ENCODE peak calls at places on chromosomes 12 and 14, in five cellular contexts. One of them, this sample, is unnamed.

GRCh38 chr12:55718650-55719275 is 1.4 kb upstream of the RDH5 start:
- DNase-seq in HepG2: no peak
- DNase-seq in SK-N-SH: no peak
- DNase-seq in GM12878: no peak
- DNase-seq in K562: no peak
- DNase-seq in this sample: no peak

GRCh38 chr12:120252071-120252906 is 13.2 kb downstream of the PXN start:
- DNase-seq in SK-N-SH: no peak
- DNase-seq in K562: no peak
- DNase-seq in GM12878: no peak
- DNase-seq in HepG2: no peak
- DNase-seq in this sample: no peak

GRCh38 chr12:26853303-26854027 is 20.5 kb upstream of the ITPR2 start:
- DNase-seq in K562: peak; percentile 53
- DNase-seq in SK-N-SH: peak; percentile 63
- DNase-seq in HepG2: peak; percentile 58
- DNase-seq in GM12878: no peak
- DNase-seq in this sample: peak; percentile 68

GRCh38 chr12:124727244-124727673 is 136.4 kb downstream of the SCARB1 start:
- DNase-seq in K562: peak; percentile 32
- DNase-seq in GM12878: no peak
- DNase-seq in HepG2: peak; percentile 67
- DNase-seq in SK-N-SH: no peak
- DNase-seq in this sample: no peak

GRCh38 chr14:91901449-91902250 is 34.3 kb upstream of the TC2N start:
- DNase-seq in GM12878: no peak
- DNase-seq in K562: no peak
- DNase-seq in HepG2: no peak
- DNase-seq in SK-N-SH: no peak
- DNase-seq in this sample: no peak

GRCh38 chr14:89351364-89351957 is 65.6 kb downstream of the FOXN3 start:
- DNase-seq in K562: no peak
- DNase-seq in HepG2: peak; percentile 98
- DNase-seq in GM12878: peak; percentile 54
- DNase-seq in SK-N-SH: no peak
- DNase-seq in this sample: no peak

GRCh38 chr12:89861086-89861485 is 152.4 kb upstream of the ATP2B1 start:
- DNase-seq in K562: no peak
- DNase-seq in GM12878: no peak
- DNase-seq in SK-N-SH: no peak
- DNase-seq in HepG2: no peak
- DNase-seq in this sample: no peak

GRCh38 chr12:29082522-29082921 is 66.6 kb upstream of the FAR2 start:
- DNase-seq in SK-N-SH: no peak
- DNase-seq in HepG2: no peak
- DNase-seq in GM12878: no peak
- DNase-seq in K562: no peak
- DNase-seq in this sample: no peak

GRCh38 chr14:89576132-89576923 is 159.3 kb upstream of the FOXN3 start:
- DNase-seq in HepG2: no peak
- DNase-seq in GM12878: no peak
- DNase-seq in SK-N-SH: no peak
- DNase-seq in K562: no peak
- DNase-seq in this sample: peak; percentile 61

GRCh38 chr12:14824012-14824634 is 10.1 kb upstream of the SMCO3 start:
- DNase-seq in HepG2: no peak
- DNase-seq in SK-N-SH: no peak
- DNase-seq in GM12878: no peak
- DNase-seq in K562: no peak
- DNase-seq in this sample: no peak

GRCh38 chr12:98372340-98373018 is 142.9 kb upstream of the TMPO start:
- DNase-seq in SK-N-SH: no peak
- DNase-seq in K562: no peak
- DNase-seq in HepG2: no peak
- DNase-seq in GM12878: no peak
- DNase-seq in this sample: no peak

GRCh38 chr14:101442451-101442850 is 118.8 kb upstream of the DIO3 start:
- DNase-seq in SK-N-SH: no peak
- DNase-seq in GM12878: no peak
- DNase-seq in K562: no peak
- DNase-seq in HepG2: no peak
- DNase-seq in this sample: no peak

GRCh38 chr14:61925043-61925442 is 162.8 kb downstream of the SNAPC1 start:
- DNase-seq in K562: no peak
- DNase-seq in HepG2: peak; percentile 5
- DNase-seq in GM12878: no peak
- DNase-seq in SK-N-SH: no peak
- DNase-seq in this sample: no peak

GRCh38 chr12:132486576-132486975 is 3.4 kb upstream of the FBRSL1 start:
- DNase-seq in HepG2: no peak
- DNase-seq in K562: no peak
- DNase-seq in GM12878: no peak
- DNase-seq in SK-N-SH: no peak
- DNase-seq in this sample: no peak

GRCh38 chr12:90199008-90199407 is 490.4 kb upstream of the ATP2B1 start:
- DNase-seq in SK-N-SH: no peak
- DNase-seq in K562: no peak
- DNase-seq in HepG2: no peak
- DNase-seq in GM12878: no peak
- DNase-seq in this sample: no peak

GRCh38 chr12:106106892-106107291 is 31.9 kb downstream of the NUAK1 start:
- DNase-seq in SK-N-SH: no peak
- DNase-seq in K562: no peak
- DNase-seq in HepG2: no peak
- DNase-seq in GM12878: no peak
- DNase-seq in this sample: no peak

GRCh38 chr14:31582286-31582691 is 21.1 kb downstream of the NUBPL start:
- DNase-seq in GM12878: no peak
- DNase-seq in K562: no peak
- DNase-seq in SK-N-SH: no peak
- DNase-seq in HepG2: no peak
- DNase-seq in this sample: no peak

GRCh38 chr14:85401396-85401795 is 128.5 kb upstream of the FLRT2 start:
- DNase-seq in SK-N-SH: no peak
- DNase-seq in GM12878: no peak
- DNase-seq in K562: no peak
- DNase-seq in HepG2: no peak
- DNase-seq in this sample: no peak

GRCh38 chr14:98218213-98218612 is 1053.8 kb downstream of the BCL11B start:
- DNase-seq in GM12878: no peak
- DNase-seq in K562: no peak
- DNase-seq in HepG2: no peak
- DNase-seq in SK-N-SH: no peak
- DNase-seq in this sample: no peak

GRCh38 chr12:124479680-124480468 is 87.5 kb downstream of the NCOR2 start:
- DNase-seq in K562: no peak
- DNase-seq in SK-N-SH: no peak
- DNase-seq in GM12878: no peak
- DNase-seq in HepG2: no peak
- DNase-seq in this sample: no peak

GRCh38 chr12:1922985-1923384 is 4.5 kb upstream of the CACNA2D4 start:
- DNase-seq in HepG2: no peak
- DNase-seq in SK-N-SH: no peak
- DNase-seq in GM12878: no peak
- DNase-seq in K562: no peak
- DNase-seq in this sample: no peak

GRCh38 chr12:113591480-113591971 is 119.9 kb upstream of the LHX5 start:
- DNase-seq in HepG2: no peak
- DNase-seq in SK-N-SH: peak; percentile 72
- DNase-seq in K562: peak; percentile 93
- DNase-seq in GM12878: no peak
- DNase-seq in this sample: peak; percentile 48

GRCh38 chr14:24280797-24281460 is 9.5 kb upstream of the RABGGTA start:
- DNase-seq in SK-N-SH: no peak
- DNase-seq in HepG2: no peak
- DNase-seq in GM12878: no peak
- DNase-seq in K562: no peak
- DNase-seq in this sample: no peak

GRCh38 chr12:68358532-68359485 is 26.6 kb upstream of the MDM1 start:
- DNase-seq in K562: peak; percentile 31
- DNase-seq in GM12878: peak; percentile 74
- DNase-seq in HepG2: peak; percentile 57
- DNase-seq in SK-N-SH: peak; percentile 49
- DNase-seq in this sample: peak; percentile 58

GRCh38 chr14:58298880-58299664 is 717 bp downstream of the ARID4A start:
- DNase-seq in SK-N-SH: peak; percentile 78
- DNase-seq in HepG2: no peak
- DNase-seq in GM12878: no peak
- DNase-seq in K562: peak; percentile 54
- DNase-seq in this sample: peak; percentile 23

GRCh38 chr12:43315961-43316360 is 236.0 kb downstream of the ADAMTS20 start:
- DNase-seq in HepG2: no peak
- DNase-seq in K562: no peak
- DNase-seq in GM12878: no peak
- DNase-seq in SK-N-SH: peak; percentile 8
- DNase-seq in this sample: no peak
- TF ChIP-seq FOXM1 in HepG2: no peak
- TF ChIP-seq FOXM1 in K562: no peak
- TF ChIP-seq FOXM1 in GM12878: no peak
- TF ChIP-seq FOXM1 in SK-N-SH: no peak
- TF ChIP-seq FOXM1 in this sample: no peak

GRCh38 chr14:104094056-104094708 is 8.7 kb downstream of the ASPG start:
- DNase-seq in GM12878: no peak
- DNase-seq in HepG2: no peak
- DNase-seq in SK-N-SH: no peak
- DNase-seq in K562: no peak
- DNase-seq in this sample: no peak

GRCh38 chr14:104091927-104092771 is 6.6 kb downstream of the ASPG start:
- DNase-seq in HepG2: no peak
- DNase-seq in GM12878: no peak
- DNase-seq in K562: no peak
- DNase-seq in SK-N-SH: peak; percentile 27
- DNase-seq in this sample: no peak

GRCh38 chr14:104092931-104093365 is 7.4 kb downstream of the ASPG start:
- DNase-seq in GM12878: no peak
- DNase-seq in SK-N-SH: peak; percentile 27
- DNase-seq in K562: no peak
- DNase-seq in HepG2: no peak
- DNase-seq in this sample: no peak

GRCh38 chr14:104094709-104095425 is 9.4 kb downstream of the ASPG start:
- DNase-seq in K562: peak; percentile 74
- DNase-seq in GM12878: no peak
- DNase-seq in HepG2: no peak
- DNase-seq in SK-N-SH: peak; percentile 92
- DNase-seq in this sample: peak; percentile 91

DNA sequence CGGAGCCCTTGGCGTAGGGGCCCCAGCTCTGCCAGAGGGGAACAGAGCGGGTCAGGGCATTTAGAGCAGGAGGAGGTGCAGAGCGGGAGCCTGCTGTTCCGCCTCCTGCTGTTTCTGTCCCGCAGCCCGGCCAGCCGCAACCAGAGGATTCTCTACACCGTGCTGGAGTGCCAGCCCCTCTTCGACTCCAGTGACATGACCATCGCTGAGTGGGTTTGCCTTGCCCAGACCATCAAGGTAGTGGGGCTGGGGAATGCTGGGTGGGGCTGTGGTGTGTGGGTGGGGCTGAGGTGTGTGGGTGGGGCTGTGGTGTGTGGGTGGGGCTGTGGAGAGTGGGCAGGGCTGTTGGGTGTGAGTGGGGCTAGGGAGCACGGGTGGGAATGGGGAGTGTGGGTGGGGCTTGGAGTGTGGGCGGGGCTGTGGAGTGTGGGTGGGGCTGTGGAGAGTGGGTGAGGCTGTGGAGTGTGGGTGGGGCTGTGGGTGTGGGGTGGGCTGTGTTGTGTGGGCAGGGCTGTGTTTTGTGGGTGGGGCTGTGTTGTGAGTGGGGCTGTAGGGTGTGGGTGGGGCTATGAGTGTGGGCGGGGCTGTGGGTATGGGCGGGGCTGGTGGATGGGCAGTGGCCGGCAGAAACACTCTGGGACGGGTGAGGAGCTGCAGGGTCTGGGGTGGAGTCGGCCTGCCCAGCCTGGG is 8.0 kb downstream of the ASPG start:
- DNase-seq in GM12878: no peak
- DNase-seq in HepG2: no peak
- DNase-seq in SK-N-SH: peak; percentile 77
- DNase-seq in K562: peak; percentile 69
- DNase-seq in this sample: peak; percentile 25
- TF ChIP-seq FOXM1 in GM12878: no peak
- TF ChIP-seq FOXM1 in HepG2: no peak
- TF ChIP-seq FOXM1 in SK-N-SH: no peak
- TF ChIP-seq FOXM1 in K562: no peak
- TF ChIP-seq FOXM1 in this sample: no peak

DNA sequence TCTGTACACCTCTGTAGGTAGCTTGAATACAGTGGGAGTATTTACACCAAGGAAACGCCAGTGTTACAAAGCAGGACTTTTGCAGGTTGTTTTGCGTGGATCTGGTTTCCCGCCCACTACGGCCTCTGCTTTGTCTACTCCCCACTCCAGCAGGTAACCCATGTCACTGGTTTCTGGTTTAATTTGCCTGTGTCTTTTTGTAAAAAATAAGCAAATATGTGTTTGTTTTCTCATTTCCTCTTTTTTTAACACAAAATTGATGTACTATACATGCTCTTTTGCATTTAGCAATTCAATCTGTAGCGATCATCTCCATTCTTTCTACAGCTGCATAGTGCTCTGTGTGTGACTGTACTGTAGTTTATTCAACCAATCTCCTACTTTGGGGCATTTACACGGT is 43.4 kb upstream of the SCN8A start:
- DNase-seq in SK-N-SH: no peak
- DNase-seq in GM12878: no peak
- DNase-seq in HepG2: no peak
- DNase-seq in K562: no peak
- DNase-seq in this sample: no peak
- TF ChIP-seq FOXM1 in SK-N-SH: no peak
- TF ChIP-seq FOXM1 in GM12878: no peak
- TF ChIP-seq FOXM1 in HepG2: no peak
- TF ChIP-seq FOXM1 in K562: no peak
- TF ChIP-seq FOXM1 in this sample: no peak

GRCh38 chr12:62976110-62976640 is 41.2 kb upstream of the PPM1H start:
- DNase-seq in K562: no peak
- DNase-seq in HepG2: no peak
- DNase-seq in GM12878: no peak
- DNase-seq in SK-N-SH: no peak
- DNase-seq in this sample: no peak
- TF ChIP-seq FOXM1 in K562: no peak
- TF ChIP-seq FOXM1 in HepG2: no peak
- TF ChIP-seq FOXM1 in GM12878: no peak
- TF ChIP-seq FOXM1 in SK-N-SH: no peak
- TF ChIP-seq FOXM1 in this sample: no peak

DNA sequence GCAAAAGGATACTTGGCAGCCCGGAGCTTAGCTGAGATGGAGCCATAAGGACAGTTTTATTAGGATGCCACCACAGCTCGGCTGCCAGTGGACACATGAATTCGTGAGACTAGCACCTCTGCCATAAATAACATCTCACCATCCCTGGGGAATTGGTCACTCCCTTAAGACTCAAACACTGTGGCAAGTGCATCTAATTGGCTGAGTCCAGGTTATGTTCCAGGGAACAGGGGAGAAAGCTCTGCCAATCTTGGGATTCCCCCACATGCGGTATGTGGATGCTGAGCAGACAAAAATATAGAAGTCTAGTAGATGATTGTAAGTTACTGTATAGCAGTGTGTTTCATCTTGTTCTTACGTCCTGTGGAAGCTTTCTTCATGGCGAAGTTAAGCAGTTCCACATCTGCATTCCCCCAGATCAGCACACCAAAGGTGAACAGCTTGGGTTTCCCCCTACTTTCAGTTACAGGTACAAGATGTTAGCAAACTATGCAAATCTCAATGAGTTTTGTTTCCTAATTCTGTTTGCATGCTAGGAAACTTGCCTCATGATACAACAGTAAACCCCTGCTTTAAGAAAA is 131.1 kb downstream of the ETV6 start:
- DNase-seq in SK-N-SH: no peak
- DNase-seq in GM12878: peak; percentile 94
- DNase-seq in K562: no peak
- DNase-seq in HepG2: no peak
- DNase-seq in this sample: no peak
- TF ChIP-seq FOXM1 in SK-N-SH: no peak
- TF ChIP-seq FOXM1 in GM12878: no peak
- TF ChIP-seq FOXM1 in K562: no peak
- TF ChIP-seq FOXM1 in HepG2: no peak
- TF ChIP-seq FOXM1 in this sample: no peak

This sample was measured in HEK293T.